ENCODE peak calls at places on chromosomes 7 and 10, in seven cellular contexts. One of them, this sample, is unnamed.

GRCh38 chr7:105026750-105027149 is 12.7 kb downstream of the KMT2E start:
- DNase-seq in transverse colon: no peak
- DNase-seq in activated CD4-positive, CD25-positive, alpha-beta regulatory T cell: no peak
- DNase-seq in anterior cingulate cortex: no peak
- DNase-seq in endothelial cell: no peak
- DNase-seq in C1 segment of cervical spinal cord: no peak
- DNase-seq in activated effector memory CD4-positive, alpha-beta T cell treated with anti-CD3 and anti-CD28 coated beads, Interleukin-2, amount 50 U/mL, for 16 hours: no peak
- DNase-seq in this sample: no peak

GRCh38 chr10:48981310-48981907 is 41.8 kb upstream of the LRRC18 start:
- DNase-seq in activated CD4-positive, CD25-positive, alpha-beta regulatory T cell: no peak
- DNase-seq in endothelial cell: peak
- DNase-seq in C1 segment of cervical spinal cord: peak
- DNase-seq in transverse colon: peak
- DNase-seq in anterior cingulate cortex: peak
- DNase-seq in activated effector memory CD4-positive, alpha-beta T cell treated with anti-CD3 and anti-CD28 coated beads, Interleukin-2, amount 50 U/mL, for 16 hours: peak
- DNase-seq in this sample: no peak

GRCh38 chr10:38054361-38054797 is 39.8 kb upstream of the ZNF37A start:
- DNase-seq in transverse colon: no peak
- DNase-seq in activated CD4-positive, CD25-positive, alpha-beta regulatory T cell: no peak
- DNase-seq in activated effector memory CD4-positive, alpha-beta T cell treated with anti-CD3 and anti-CD28 coated beads, Interleukin-2, amount 50 U/mL, for 16 hours: no peak
- DNase-seq in C1 segment of cervical spinal cord: no peak
- DNase-seq in anterior cingulate cortex: no peak
- DNase-seq in endothelial cell: no peak
- DNase-seq in this sample: no peak

GRCh38 chr7:37489703-37490102 is 41.0 kb upstream of the ELMO1 start:
- DNase-seq in endothelial cell: no peak
- DNase-seq in activated CD4-positive, CD25-positive, alpha-beta regulatory T cell: no peak
- DNase-seq in transverse colon: no peak
- DNase-seq in C1 segment of cervical spinal cord: no peak
- DNase-seq in anterior cingulate cortex: no peak
- DNase-seq in activated effector memory CD4-positive, alpha-beta T cell treated with anti-CD3 and anti-CD28 coated beads, Interleukin-2, amount 50 U/mL, for 16 hours: no peak
- DNase-seq in this sample: no peak

GRCh38 chr10:48982584-48982983 is 42.9 kb upstream of the LRRC18 start:
- DNase-seq in activated CD4-positive, CD25-positive, alpha-beta regulatory T cell: no peak
- DNase-seq in endothelial cell: no peak
- DNase-seq in C1 segment of cervical spinal cord: no peak
- DNase-seq in anterior cingulate cortex: no peak
- DNase-seq in activated effector memory CD4-positive, alpha-beta T cell treated with anti-CD3 and anti-CD28 coated beads, Interleukin-2, amount 50 U/mL, for 16 hours: no peak
- DNase-seq in transverse colon: no peak
- DNase-seq in this sample: no peak

GRCh38 chr7:80488851-80489370 is 23.0 kb downstream of the GNAT3 start:
- DNase-seq in transverse colon: no peak
- DNase-seq in activated CD4-positive, CD25-positive, alpha-beta regulatory T cell: no peak
- DNase-seq in endothelial cell: no peak
- DNase-seq in activated effector memory CD4-positive, alpha-beta T cell treated with anti-CD3 and anti-CD28 coated beads, Interleukin-2, amount 50 U/mL, for 16 hours: no peak
- DNase-seq in C1 segment of cervical spinal cord: no peak
- DNase-seq in anterior cingulate cortex: no peak
- DNase-seq in this sample: no peak

GRCh38 chr10:3426190-3426845 is 253.7 kb upstream of the PITRM1 start:
- DNase-seq in activated CD4-positive, CD25-positive, alpha-beta regulatory T cell: no peak
- DNase-seq in endothelial cell: no peak
- DNase-seq in C1 segment of cervical spinal cord: no peak
- DNase-seq in transverse colon: peak
- DNase-seq in activated effector memory CD4-positive, alpha-beta T cell treated with anti-CD3 and anti-CD28 coated beads, Interleukin-2, amount 50 U/mL, for 16 hours: no peak
- DNase-seq in anterior cingulate cortex: no peak
- DNase-seq in this sample: no peak

GRCh38 chr10:70461397-70462348 is 16.9 kb upstream of the PALD1 start:
- DNase-seq in anterior cingulate cortex: peak
- DNase-seq in C1 segment of cervical spinal cord: peak
- DNase-seq in transverse colon: peak
- DNase-seq in endothelial cell: peak
- DNase-seq in activated CD4-positive, CD25-positive, alpha-beta regulatory T cell: no peak
- DNase-seq in activated effector memory CD4-positive, alpha-beta T cell treated with anti-CD3 and anti-CD28 coated beads, Interleukin-2, amount 50 U/mL, for 16 hours: peak
- DNase-seq in this sample: no peak

GRCh38 chr10:18164093-18164492 is 23.9 kb downstream of the CACNB2 start:
- DNase-seq in endothelial cell: no peak
- DNase-seq in activated effector memory CD4-positive, alpha-beta T cell treated with anti-CD3 and anti-CD28 coated beads, Interleukin-2, amount 50 U/mL, for 16 hours: no peak
- DNase-seq in anterior cingulate cortex: no peak
- DNase-seq in activated CD4-positive, CD25-positive, alpha-beta regulatory T cell: no peak
- DNase-seq in transverse colon: no peak
- DNase-seq in C1 segment of cervical spinal cord: no peak
- DNase-seq in this sample: no peak

GRCh38 chr10:17768957-17769356 is 17.0 kb downstream of the TMEM236 start:
- DNase-seq in anterior cingulate cortex: no peak
- DNase-seq in activated CD4-positive, CD25-positive, alpha-beta regulatory T cell: no peak
- DNase-seq in endothelial cell: no peak
- DNase-seq in C1 segment of cervical spinal cord: no peak
- DNase-seq in transverse colon: no peak
- DNase-seq in activated effector memory CD4-positive, alpha-beta T cell treated with anti-CD3 and anti-CD28 coated beads, Interleukin-2, amount 50 U/mL, for 16 hours: no peak
- DNase-seq in this sample: no peak

GRCh38 chr10:110356628-110357245 is 52.0 kb upstream of the SMNDC1 start:
- DNase-seq in anterior cingulate cortex: no peak
- DNase-seq in activated effector memory CD4-positive, alpha-beta T cell treated with anti-CD3 and anti-CD28 coated beads, Interleukin-2, amount 50 U/mL, for 16 hours: peak
- DNase-seq in endothelial cell: no peak
- DNase-seq in C1 segment of cervical spinal cord: no peak
- DNase-seq in transverse colon: peak
- DNase-seq in activated CD4-positive, CD25-positive, alpha-beta regulatory T cell: peak
- DNase-seq in this sample: no peak

GRCh38 chr10:124035928-124036558 is 57.4 kb downstream of the CHST15 start:
- DNase-seq in endothelial cell: no peak
- DNase-seq in transverse colon: peak
- DNase-seq in activated CD4-positive, CD25-positive, alpha-beta regulatory T cell: no peak
- DNase-seq in activated effector memory CD4-positive, alpha-beta T cell treated with anti-CD3 and anti-CD28 coated beads, Interleukin-2, amount 50 U/mL, for 16 hours: no peak
- DNase-seq in anterior cingulate cortex: no peak
- DNase-seq in C1 segment of cervical spinal cord: no peak
- DNase-seq in this sample: no peak

GRCh38 chr7:28669329-28669728 is 257.0 kb downstream of the CREB5 start:
- DNase-seq in activated effector memory CD4-positive, alpha-beta T cell treated with anti-CD3 and anti-CD28 coated beads, Interleukin-2, amount 50 U/mL, for 16 hours: no peak
- DNase-seq in anterior cingulate cortex: no peak
- DNase-seq in endothelial cell: no peak
- DNase-seq in activated CD4-positive, CD25-positive, alpha-beta regulatory T cell: no peak
- DNase-seq in C1 segment of cervical spinal cord: no peak
- DNase-seq in transverse colon: no peak
- DNase-seq in this sample: no peak

GRCh38 chr10:72598769-72599701 is 26.8 kb downstream of the MICU1 start:
- DNase-seq in endothelial cell: no peak
- DNase-seq in C1 segment of cervical spinal cord: no peak
- DNase-seq in anterior cingulate cortex: no peak
- DNase-seq in activated effector memory CD4-positive, alpha-beta T cell treated with anti-CD3 and anti-CD28 coated beads, Interleukin-2, amount 50 U/mL, for 16 hours: no peak
- DNase-seq in transverse colon: no peak
- DNase-seq in activated CD4-positive, CD25-positive, alpha-beta regulatory T cell: no peak
- DNase-seq in this sample: no peak

GRCh38 chr7:33128631-33128989 is 754 bp upstream of the BBS9 start:
- DNase-seq in transverse colon: no peak
- DNase-seq in C1 segment of cervical spinal cord: no peak
- DNase-seq in activated CD4-positive, CD25-positive, alpha-beta regulatory T cell: no peak
- DNase-seq in activated effector memory CD4-positive, alpha-beta T cell treated with anti-CD3 and anti-CD28 coated beads, Interleukin-2, amount 50 U/mL, for 16 hours: no peak
- DNase-seq in anterior cingulate cortex: no peak
- DNase-seq in endothelial cell: no peak
- DNase-seq in this sample: no peak

GRCh38 chr10:34811968-34812514 is 3.1 kb downstream of the PARD3 start:
- DNase-seq in endothelial cell: no peak
- DNase-seq in activated effector memory CD4-positive, alpha-beta T cell treated with anti-CD3 and anti-CD28 coated beads, Interleukin-2, amount 50 U/mL, for 16 hours: no peak
- DNase-seq in transverse colon: no peak
- DNase-seq in C1 segment of cervical spinal cord: no peak
- DNase-seq in activated CD4-positive, CD25-positive, alpha-beta regulatory T cell: no peak
- DNase-seq in anterior cingulate cortex: no peak
- DNase-seq in this sample: no peak

GRCh38 chr7:83876593-83876992 is 227.7 kb upstream of the SEMA3E start:
- DNase-seq in activated CD4-positive, CD25-positive, alpha-beta regulatory T cell: no peak
- DNase-seq in anterior cingulate cortex: no peak
- DNase-seq in C1 segment of cervical spinal cord: no peak
- DNase-seq in endothelial cell: no peak
- DNase-seq in activated effector memory CD4-positive, alpha-beta T cell treated with anti-CD3 and anti-CD28 coated beads, Interleukin-2, amount 50 U/mL, for 16 hours: no peak
- DNase-seq in transverse colon: no peak
- DNase-seq in this sample: no peak

GRCh38 chr10:78779339-78779955 is 289.3 kb upstream of the ZMIZ1 start:
- DNase-seq in activated effector memory CD4-positive, alpha-beta T cell treated with anti-CD3 and anti-CD28 coated beads, Interleukin-2, amount 50 U/mL, for 16 hours: no peak
- DNase-seq in C1 segment of cervical spinal cord: no peak
- DNase-seq in anterior cingulate cortex: no peak
- DNase-seq in transverse colon: no peak
- DNase-seq in activated CD4-positive, CD25-positive, alpha-beta regulatory T cell: no peak
- DNase-seq in endothelial cell: no peak
- DNase-seq in this sample: peak

GRCh38 chr7:133513608-133514007 is 260.7 kb downstream of the EXOC4 start:
- DNase-seq in endothelial cell: no peak
- DNase-seq in transverse colon: no peak
- DNase-seq in anterior cingulate cortex: no peak
- DNase-seq in C1 segment of cervical spinal cord: no peak
- DNase-seq in activated effector memory CD4-positive, alpha-beta T cell treated with anti-CD3 and anti-CD28 coated beads, Interleukin-2, amount 50 U/mL, for 16 hours: no peak
- DNase-seq in activated CD4-positive, CD25-positive, alpha-beta regulatory T cell: no peak
- DNase-seq in this sample: no peak

GRCh38 chr7:103445228-103446020 is 583 bp downstream of the SLC26A5 start:
- DNase-seq in activated effector memory CD4-positive, alpha-beta T cell treated with anti-CD3 and anti-CD28 coated beads, Interleukin-2, amount 50 U/mL, for 16 hours: no peak
- DNase-seq in anterior cingulate cortex: no peak
- DNase-seq in transverse colon: no peak
- DNase-seq in C1 segment of cervical spinal cord: no peak
- DNase-seq in endothelial cell: peak
- DNase-seq in activated CD4-positive, CD25-positive, alpha-beta regulatory T cell: no peak
- DNase-seq in this sample: no peak

GRCh38 chr10:84683980-84684740 is 355.8 kb downstream of the CCSER2 start:
- DNase-seq in anterior cingulate cortex: no peak
- DNase-seq in C1 segment of cervical spinal cord: no peak
- DNase-seq in endothelial cell: no peak
- DNase-seq in activated CD4-positive, CD25-positive, alpha-beta regulatory T cell: no peak
- DNase-seq in activated effector memory CD4-positive, alpha-beta T cell treated with anti-CD3 and anti-CD28 coated beads, Interleukin-2, amount 50 U/mL, for 16 hours: no peak
- DNase-seq in transverse colon: no peak
- DNase-seq in this sample: no peak

GRCh38 chr10:25130911-25131310 is 43.9 kb upstream of the GPR158 start:
- DNase-seq in activated CD4-positive, CD25-positive, alpha-beta regulatory T cell: no peak
- DNase-seq in transverse colon: no peak
- DNase-seq in endothelial cell: no peak
- DNase-seq in C1 segment of cervical spinal cord: no peak
- DNase-seq in anterior cingulate cortex: no peak
- DNase-seq in activated effector memory CD4-positive, alpha-beta T cell treated with anti-CD3 and anti-CD28 coated beads, Interleukin-2, amount 50 U/mL, for 16 hours: no peak
- DNase-seq in this sample: no peak

GRCh38 chr10:4763960-4764428 is 62.0 kb upstream of the AKR1E2 start:
- DNase-seq in activated CD4-positive, CD25-positive, alpha-beta regulatory T cell: no peak
- DNase-seq in anterior cingulate cortex: no peak
- DNase-seq in transverse colon: no peak
- DNase-seq in activated effector memory CD4-positive, alpha-beta T cell treated with anti-CD3 and anti-CD28 coated beads, Interleukin-2, amount 50 U/mL, for 16 hours: no peak
- DNase-seq in endothelial cell: no peak
- DNase-seq in C1 segment of cervical spinal cord: no peak
- DNase-seq in this sample: no peak

GRCh38 chr7:2131791-2132190 is 101.0 kb downstream of the MAD1L1 start:
- DNase-seq in endothelial cell: no peak
- DNase-seq in activated CD4-positive, CD25-positive, alpha-beta regulatory T cell: no peak
- DNase-seq in transverse colon: no peak
- DNase-seq in C1 segment of cervical spinal cord: no peak
- DNase-seq in activated effector memory CD4-positive, alpha-beta T cell treated with anti-CD3 and anti-CD28 coated beads, Interleukin-2, amount 50 U/mL, for 16 hours: no peak
- DNase-seq in anterior cingulate cortex: no peak
- DNase-seq in this sample: no peak

GRCh38 chr7:148625342-148625741 is 34.8 kb downstream of the C7orf33 start:
- DNase-seq in C1 segment of cervical spinal cord: no peak
- DNase-seq in transverse colon: no peak
- DNase-seq in endothelial cell: no peak
- DNase-seq in activated CD4-positive, CD25-positive, alpha-beta regulatory T cell: no peak
- DNase-seq in activated effector memory CD4-positive, alpha-beta T cell treated with anti-CD3 and anti-CD28 coated beads, Interleukin-2, amount 50 U/mL, for 16 hours: no peak
- DNase-seq in anterior cingulate cortex: no peak
- DNase-seq in this sample: no peak

GRCh38 chr7:143385891-143386781 is 5.0 kb downstream of the ZYX start:
- DNase-seq in activated CD4-positive, CD25-positive, alpha-beta regulatory T cell: no peak
- DNase-seq in transverse colon: no peak
- DNase-seq in C1 segment of cervical spinal cord: no peak
- DNase-seq in anterior cingulate cortex: no peak
- DNase-seq in endothelial cell: no peak
- DNase-seq in activated effector memory CD4-positive, alpha-beta T cell treated with anti-CD3 and anti-CD28 coated beads, Interleukin-2, amount 50 U/mL, for 16 hours: peak
- DNase-seq in this sample: no peak

GRCh38 chr10:85786401-85786899 is 580.1 kb downstream of the GRID1 start:
- DNase-seq in anterior cingulate cortex: no peak
- DNase-seq in transverse colon: no peak
- DNase-seq in endothelial cell: peak
- DNase-seq in C1 segment of cervical spinal cord: no peak
- DNase-seq in activated effector memory CD4-positive, alpha-beta T cell treated with anti-CD3 and anti-CD28 coated beads, Interleukin-2, amount 50 U/mL, for 16 hours: no peak
- DNase-seq in activated CD4-positive, CD25-positive, alpha-beta regulatory T cell: no peak
- DNase-seq in this sample: no peak

GRCh38 chr7:42907316-42907715 is 4.6 kb downstream of the C7orf25 start:
- DNase-seq in C1 segment of cervical spinal cord: no peak
- DNase-seq in activated effector memory CD4-positive, alpha-beta T cell treated with anti-CD3 and anti-CD28 coated beads, Interleukin-2, amount 50 U/mL, for 16 hours: no peak
- DNase-seq in transverse colon: no peak
- DNase-seq in anterior cingulate cortex: no peak
- DNase-seq in activated CD4-positive, CD25-positive, alpha-beta regulatory T cell: no peak
- DNase-seq in endothelial cell: no peak
- DNase-seq in this sample: no peak

GRCh38 chr10:120517196-120517595 is 60.2 kb downstream of the PLPP4 start:
- DNase-seq in activated CD4-positive, CD25-positive, alpha-beta regulatory T cell: no peak
- DNase-seq in anterior cingulate cortex: no peak
- DNase-seq in transverse colon: no peak
- DNase-seq in endothelial cell: no peak
- DNase-seq in activated effector memory CD4-positive, alpha-beta T cell treated with anti-CD3 and anti-CD28 coated beads, Interleukin-2, amount 50 U/mL, for 16 hours: no peak
- DNase-seq in C1 segment of cervical spinal cord: no peak
- DNase-seq in this sample: no peak